ENCODE peak calls at places on chromosomes 2 and 18, in seven cellular contexts. One of them, this sample, is unnamed.

GRCh38 chr2:215419113-215419512 is 16.8 kb downstream of the FN1 start:
- DNase-seq in right lobe of liver: no peak
- DNase-seq in breast epithelium: no peak
- DNase-seq in psoas muscle: no peak
- DNase-seq in cardiac muscle cell: peak; percentile 57
- DNase-seq in left ventricle myocardium inferior: no peak
- DNase-seq in IMR-90: no peak
- DNase-seq in this sample: no peak

GRCh38 chr2:38147333-38148121 is 71.6 kb upstream of the CYP1B1 start:
- DNase-seq in right lobe of liver: no peak
- DNase-seq in breast epithelium: no peak
- DNase-seq in psoas muscle: no peak
- DNase-seq in cardiac muscle cell: peak; percentile 70
- DNase-seq in left ventricle myocardium inferior: no peak
- DNase-seq in IMR-90: peak; percentile 47
- DNase-seq in this sample: no peak

GRCh38 chr2:21811541-21811940 is 687.8 kb downstream of the TDRD15 start:
- DNase-seq in right lobe of liver: no peak
- DNase-seq in breast epithelium: no peak
- DNase-seq in psoas muscle: no peak
- DNase-seq in cardiac muscle cell: no peak
- DNase-seq in left ventricle myocardium inferior: no peak
- DNase-seq in IMR-90: no peak
- DNase-seq in this sample: no peak

GRCh38 chr2:47014564-47015051 is 99.0 kb upstream of the MCFD2 start:
- DNase-seq in right lobe of liver: no peak
- DNase-seq in breast epithelium: no peak
- DNase-seq in psoas muscle: peak; percentile 47
- DNase-seq in cardiac muscle cell: no peak
- DNase-seq in left ventricle myocardium inferior: no peak
- DNase-seq in IMR-90: no peak
- DNase-seq in this sample: no peak

GRCh38 chr18:36580266-36580665 is 248.5 kb downstream of the TPGS2 start:
- DNase-seq in right lobe of liver: no peak
- DNase-seq in breast epithelium: no peak
- DNase-seq in psoas muscle: peak; percentile 28
- DNase-seq in cardiac muscle cell: peak; percentile 64
- DNase-seq in left ventricle myocardium inferior: peak; percentile 26
- DNase-seq in IMR-90: peak; percentile 51
- DNase-seq in this sample: no peak

GRCh38 chr18:24726727-24727539 is 266.5 kb downstream of the HRH4 start:
- DNase-seq in right lobe of liver: peak; percentile 60
- DNase-seq in breast epithelium: peak; percentile 62
- DNase-seq in psoas muscle: peak; percentile 59
- DNase-seq in cardiac muscle cell: peak; percentile 88
- DNase-seq in left ventricle myocardium inferior: peak; percentile 42
- DNase-seq in IMR-90: peak; percentile 86
- DNase-seq in this sample: peak; percentile 79

GRCh38 chr2:215737496-215737895 is 275.9 kb downstream of the MREG start:
- DNase-seq in right lobe of liver: no peak
- DNase-seq in breast epithelium: no peak
- DNase-seq in psoas muscle: no peak
- DNase-seq in cardiac muscle cell: no peak
- DNase-seq in left ventricle myocardium inferior: no peak
- DNase-seq in IMR-90: no peak
- DNase-seq in this sample: no peak

GRCh38 chr2:86062043-86062442 is 43.6 kb downstream of the POLR1A start:
- DNase-seq in right lobe of liver: no peak
- DNase-seq in breast epithelium: no peak
- DNase-seq in psoas muscle: no peak
- DNase-seq in cardiac muscle cell: peak; percentile 76
- DNase-seq in left ventricle myocardium inferior: no peak
- DNase-seq in IMR-90: peak; percentile 80
- DNase-seq in this sample: no peak

GRCh38 chr2:16244153-16244965 is 304.0 kb downstream of the MYCN start:
- DNase-seq in right lobe of liver: no peak
- DNase-seq in breast epithelium: no peak
- DNase-seq in psoas muscle: no peak
- DNase-seq in cardiac muscle cell: no peak
- DNase-seq in left ventricle myocardium inferior: no peak
- DNase-seq in IMR-90: no peak
- DNase-seq in this sample: no peak

GRCh38 chr2:70041666-70042065 is 45.6 kb upstream of the PCBP1 start:
- DNase-seq in right lobe of liver: no peak
- DNase-seq in breast epithelium: no peak
- DNase-seq in psoas muscle: no peak
- DNase-seq in cardiac muscle cell: peak; percentile 20
- DNase-seq in left ventricle myocardium inferior: no peak
- DNase-seq in IMR-90: peak; percentile 28
- DNase-seq in this sample: no peak

GRCh38 chr2:46002947-46003346 is 294.3 kb upstream of the EPAS1 start:
- DNase-seq in right lobe of liver: no peak
- DNase-seq in breast epithelium: no peak
- DNase-seq in psoas muscle: no peak
- DNase-seq in cardiac muscle cell: no peak
- DNase-seq in left ventricle myocardium inferior: no peak
- DNase-seq in IMR-90: no peak
- DNase-seq in this sample: no peak

GRCh38 chr2:172938713-172939375 is 136.8 kb upstream of the MAP3K20 start:
- DNase-seq in right lobe of liver: no peak
- DNase-seq in breast epithelium: no peak
- DNase-seq in psoas muscle: no peak
- DNase-seq in cardiac muscle cell: peak; percentile 42
- DNase-seq in left ventricle myocardium inferior: no peak
- DNase-seq in IMR-90: peak; percentile 31
- DNase-seq in this sample: no peak

GRCh38 chr2:149645391-149645790 is 57.8 kb upstream of the MMADHC start:
- DNase-seq in right lobe of liver: no peak
- DNase-seq in breast epithelium: no peak
- DNase-seq in psoas muscle: no peak
- DNase-seq in cardiac muscle cell: peak; percentile 42
- DNase-seq in left ventricle myocardium inferior: no peak
- DNase-seq in IMR-90: peak; percentile 50
- DNase-seq in this sample: no peak

GRCh38 chr2:95009009-95009760 is 16.3 kb upstream of the MAL start:
- DNase-seq in right lobe of liver: peak; percentile 11
- DNase-seq in breast epithelium: no peak
- DNase-seq in psoas muscle: no peak
- DNase-seq in cardiac muscle cell: no peak
- DNase-seq in left ventricle myocardium inferior: no peak
- DNase-seq in IMR-90: no peak
- DNase-seq in this sample: no peak

GRCh38 chr2:229586746-229587705 is 127.3 kb downstream of the DNER start:
- DNase-seq in right lobe of liver: peak; percentile 77
- DNase-seq in breast epithelium: peak; percentile 71
- DNase-seq in psoas muscle: peak; percentile 76
- DNase-seq in cardiac muscle cell: peak; percentile 86
- DNase-seq in left ventricle myocardium inferior: peak; percentile 83
- DNase-seq in IMR-90: peak; percentile 60
- DNase-seq in this sample: peak; percentile 73

GRCh38 chr2:67650292-67651133 is 253.4 kb downstream of the ETAA1 start:
- DNase-seq in right lobe of liver: peak; percentile 56
- DNase-seq in breast epithelium: peak; percentile 60
- DNase-seq in psoas muscle: peak; percentile 81
- DNase-seq in cardiac muscle cell: peak; percentile 98
- DNase-seq in left ventricle myocardium inferior: peak; percentile 82
- DNase-seq in IMR-90: peak; percentile 96
- DNase-seq in this sample: peak; percentile 19

GRCh38 chr2:188495990-188496431 is 204.3 kb downstream of the GULP1 start:
- DNase-seq in right lobe of liver: no peak
- DNase-seq in breast epithelium: no peak
- DNase-seq in psoas muscle: no peak
- DNase-seq in cardiac muscle cell: peak; percentile 43
- DNase-seq in left ventricle myocardium inferior: no peak
- DNase-seq in IMR-90: peak; percentile 74
- DNase-seq in this sample: no peak

GRCh38 chr2:1173528-1173927 is 222.9 kb downstream of the SNTG2 start:
- DNase-seq in right lobe of liver: no peak
- DNase-seq in breast epithelium: no peak
- DNase-seq in psoas muscle: no peak
- DNase-seq in cardiac muscle cell: no peak
- DNase-seq in left ventricle myocardium inferior: no peak
- DNase-seq in IMR-90: no peak
- DNase-seq in this sample: no peak

GRCh38 chr2:236195726-236196125 is 27.5 kb upstream of the GBX2 start:
- DNase-seq in right lobe of liver: no peak
- DNase-seq in breast epithelium: no peak
- DNase-seq in psoas muscle: no peak
- DNase-seq in cardiac muscle cell: no peak
- DNase-seq in left ventricle myocardium inferior: no peak
- DNase-seq in IMR-90: no peak
- DNase-seq in this sample: no peak

GRCh38 chr2:105388971-105389381 is 9.9 kb downstream of the FHL2 start:
- DNase-seq in right lobe of liver: no peak
- DNase-seq in breast epithelium: no peak
- DNase-seq in psoas muscle: no peak
- DNase-seq in cardiac muscle cell: peak; percentile 87
- DNase-seq in left ventricle myocardium inferior: no peak
- DNase-seq in IMR-90: peak; percentile 98
- DNase-seq in this sample: no peak

GRCh38 chr2:64914735-64915509 is 74.3 kb upstream of the SLC1A4 start:
- DNase-seq in right lobe of liver: no peak
- DNase-seq in breast epithelium: no peak
- DNase-seq in psoas muscle: no peak
- DNase-seq in cardiac muscle cell: peak; percentile 17
- DNase-seq in left ventricle myocardium inferior: peak; percentile 29
- DNase-seq in IMR-90: peak; percentile 68
- DNase-seq in this sample: no peak

GRCh38 chr2:101741775-101742520 is 44.4 kb downstream of the MAP4K4 start:
- DNase-seq in right lobe of liver: no peak
- DNase-seq in breast epithelium: no peak
- DNase-seq in psoas muscle: no peak
- DNase-seq in cardiac muscle cell: no peak
- DNase-seq in left ventricle myocardium inferior: no peak
- DNase-seq in IMR-90: no peak
- DNase-seq in this sample: no peak

GRCh38 chr2:182761903-182762302 is 45.8 kb downstream of the DNAJC10 start:
- DNase-seq in right lobe of liver: no peak
- DNase-seq in breast epithelium: no peak
- DNase-seq in psoas muscle: no peak
- DNase-seq in cardiac muscle cell: peak; percentile 72
- DNase-seq in left ventricle myocardium inferior: no peak
- DNase-seq in IMR-90: peak; percentile 37
- DNase-seq in this sample: no peak

GRCh38 chr2:219452361-219453317 is 18.0 kb downstream of the SPEG start:
- DNase-seq in right lobe of liver: peak; percentile 40
- DNase-seq in breast epithelium: peak; percentile 75
- DNase-seq in psoas muscle: peak; percentile 83
- DNase-seq in cardiac muscle cell: peak; percentile 96
- DNase-seq in left ventricle myocardium inferior: no peak
- DNase-seq in IMR-90: peak; percentile 95
- DNase-seq in this sample: no peak

GRCh38 chr2:45651415-45652089 is at the start of gene PRKCE:
- DNase-seq in right lobe of liver: peak; percentile 78
- DNase-seq in breast epithelium: peak; percentile 59
- DNase-seq in psoas muscle: peak; percentile 81
- DNase-seq in cardiac muscle cell: no peak
- DNase-seq in left ventricle myocardium inferior: peak; percentile 72
- DNase-seq in IMR-90: no peak
- DNase-seq in this sample: peak; percentile 62

GRCh38 chr18:1177232-1177631 is 272.6 kb downstream of the ADCYAP1 start:
- DNase-seq in right lobe of liver: no peak
- DNase-seq in breast epithelium: no peak
- DNase-seq in psoas muscle: no peak
- DNase-seq in cardiac muscle cell: no peak
- DNase-seq in left ventricle myocardium inferior: no peak
- DNase-seq in IMR-90: no peak
- DNase-seq in this sample: no peak
- H3K9me3 ChIP-seq in right lobe of liver: no peaks in the 10 kb centered on the region
- H3K9me3 ChIP-seq in breast epithelium: peaks cover 23% of the 10 kb centered on the region
- H3K9me3 ChIP-seq in psoas muscle: peaks cover 6% of the 10 kb centered on the region
- H3K9me3 ChIP-seq in cardiac muscle cell: no peaks in the 10 kb centered on the region
- H3K9me3 ChIP-seq in left ventricle myocardium inferior: peaks cover 56% of the 10 kb centered on the region
- H3K9me3 ChIP-seq in IMR-90: peaks cover 9% of the 10 kb centered on the region
- H3K9me3 ChIP-seq in this sample: no peaks in the 10 kb centered on the region

DNA sequence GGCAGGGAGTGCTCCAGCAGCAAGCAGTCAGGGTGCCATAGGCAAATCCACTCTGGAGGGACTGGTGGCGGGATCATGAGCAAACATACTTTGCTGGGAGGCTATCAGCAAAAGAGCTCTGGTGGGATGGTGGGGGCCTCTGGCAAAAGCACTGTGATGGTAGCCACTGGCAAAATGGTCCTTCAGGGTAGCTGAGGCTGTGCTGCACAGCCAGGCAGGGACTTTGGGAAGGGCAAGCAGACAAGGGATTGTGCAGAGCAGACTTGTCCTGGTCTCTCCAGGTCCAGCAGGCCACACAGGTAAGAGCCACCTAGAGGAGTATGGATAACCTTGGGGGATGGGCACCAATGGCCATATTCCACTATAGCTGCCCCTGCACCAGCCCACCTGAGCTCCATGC is 129.4 kb upstream of the OTOS start:
- DNase-seq in right lobe of liver: no peak
- DNase-seq in breast epithelium: no peak
- DNase-seq in psoas muscle: no peak
- DNase-seq in cardiac muscle cell: no peak
- DNase-seq in left ventricle myocardium inferior: no peak
- DNase-seq in IMR-90: no peak
- DNase-seq in this sample: no peak
- H3K9me3 ChIP-seq in right lobe of liver: no peaks in the 10 kb centered on the region
- H3K9me3 ChIP-seq in breast epithelium: peaks cover 8% of the 10 kb centered on the region
- H3K9me3 ChIP-seq in psoas muscle: peaks cover 7% of the 10 kb centered on the region
- H3K9me3 ChIP-seq in cardiac muscle cell: no peaks in the 10 kb centered on the region
- H3K9me3 ChIP-seq in left ventricle myocardium inferior: peaks cover 16% of the 10 kb centered on the region
- H3K9me3 ChIP-seq in IMR-90: peaks cover 11% of the 10 kb centered on the region
- H3K9me3 ChIP-seq in this sample: no peaks in the 10 kb centered on the region

DNA sequence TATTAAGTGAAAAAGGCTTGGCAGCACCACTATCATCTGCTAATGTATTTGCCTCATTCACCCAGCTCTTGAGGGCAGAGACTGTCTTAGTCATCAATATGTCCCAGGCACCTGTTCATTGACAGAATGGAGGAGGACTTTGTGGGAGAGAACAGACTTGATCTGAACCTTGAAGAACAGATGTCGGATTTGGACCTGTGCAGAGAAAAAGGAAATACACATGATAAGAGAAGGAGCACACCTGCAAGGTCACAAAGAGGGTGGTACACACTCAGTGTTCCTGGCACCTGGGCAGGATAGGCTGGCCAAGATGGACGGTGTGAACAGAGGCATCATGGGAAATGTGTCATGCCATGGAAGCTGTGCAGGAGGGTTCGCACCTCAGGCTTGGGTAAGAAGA is 7.4 kb upstream of the MGAT4A start:
- DNase-seq in right lobe of liver: no peak
- DNase-seq in breast epithelium: no peak
- DNase-seq in psoas muscle: no peak
- DNase-seq in cardiac muscle cell: no peak
- DNase-seq in left ventricle myocardium inferior: no peak
- DNase-seq in IMR-90: no peak
- DNase-seq in this sample: no peak
- H3K9me3 ChIP-seq in right lobe of liver: no peaks in the 10 kb centered on the region
- H3K9me3 ChIP-seq in breast epithelium: no peaks in the 10 kb centered on the region
- H3K9me3 ChIP-seq in psoas muscle: no peaks in the 10 kb centered on the region
- H3K9me3 ChIP-seq in cardiac muscle cell: no peaks in the 10 kb centered on the region
- H3K9me3 ChIP-seq in left ventricle myocardium inferior: no peaks in the 10 kb centered on the region
- H3K9me3 ChIP-seq in IMR-90: no peaks in the 10 kb centered on the region
- H3K9me3 ChIP-seq in this sample: no peaks in the 10 kb centered on the region

DNA sequence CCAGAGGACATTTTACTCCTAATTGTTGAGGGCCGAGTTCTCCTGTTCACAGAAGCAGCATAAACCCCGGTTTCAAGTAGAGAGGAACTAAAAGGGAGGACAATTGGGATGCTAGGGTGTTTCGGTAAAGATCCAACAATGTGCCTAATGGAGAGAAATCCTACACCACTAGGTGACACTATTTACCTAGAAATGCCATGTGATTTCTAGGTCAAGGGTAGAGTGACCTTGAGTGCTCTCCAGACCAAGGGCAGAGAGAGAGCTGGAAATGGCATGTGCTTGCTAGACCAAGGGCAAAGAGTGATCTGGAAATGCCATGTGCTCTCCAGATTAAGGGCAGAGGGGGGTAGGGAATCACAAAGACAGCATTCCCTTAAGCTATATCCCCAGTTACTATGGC is 472.0 kb downstream of the DCDC2C start:
- DNase-seq in right lobe of liver: no peak
- DNase-seq in breast epithelium: no peak
- DNase-seq in psoas muscle: no peak
- DNase-seq in cardiac muscle cell: no peak
- DNase-seq in left ventricle myocardium inferior: no peak
- DNase-seq in IMR-90: no peak
- DNase-seq in this sample: no peak
- H3K9me3 ChIP-seq in right lobe of liver: no peaks in the 10 kb centered on the region
- H3K9me3 ChIP-seq in breast epithelium: peaks cover 61% of the 10 kb centered on the region
- H3K9me3 ChIP-seq in psoas muscle: peaks cover 14% of the 10 kb centered on the region
- H3K9me3 ChIP-seq in cardiac muscle cell: peaks cover 2% of the 10 kb centered on the region
- H3K9me3 ChIP-seq in left ventricle myocardium inferior: peaks cover 77% of the 10 kb centered on the region
- H3K9me3 ChIP-seq in IMR-90: peaks cover 13% of the 10 kb centered on the region
- H3K9me3 ChIP-seq in this sample: no peaks in the 10 kb centered on the region